ENCODE peak calls at places on chromosomes 12 and 14, in five cellular contexts. N is A549, O is pancreas, U is foreskin fibroblast, R is Karpas-422. Y is an unnamed sample.

GRCh38 chr14:23061995-23062394 is 4.7 kb upstream of the CDH24 start:
- DNase-seq in N (peak), O (no peak), U (peak), R (no peak), Y (peak)

GRCh38 chr14:55448146-55448614 is 7.8 kb upstream of the TBPL2 start:
- DNase-seq in N (peak), O (no peak), U (peak), R (no peak), Y (peak)

GRCh38 chr14:56963381-56963780 is 153.1 kb upstream of the OTX2 start:
- DNase-seq in N (no peak), O (no peak), U (no peak), R (no peak), Y (no peak)

GRCh38 chr14:93033983-93034670 is 81.6 kb downstream of the ITPK1 start:
- DNase-seq in N (no peak), O (no peak), U (no peak), R (peak), Y (no peak)

GRCh38 chr14:54121461-54121860 is 164.8 kb upstream of the BMP4 start:
- DNase-seq in N (no peak), O (no peak), U (no peak), R (no peak), Y (no peak)

GRCh38 chr12:27671865-27672264 is 24.4 kb upstream of the REP15 start:
- DNase-seq in N (no peak), O (no peak), U (no peak), R (no peak), Y (no peak)

GRCh38 chr12:132044661-132045412 is 95.1 kb downstream of the EP400 start:
- DNase-seq in N (no peak), O (no peak), U (no peak), R (no peak), Y (no peak)

GRCh38 chr14:22381751-22382150 is 207.3 kb downstream of the DAD1 start:
- DNase-seq in N (no peak), O (no peak), U (no peak), R (no peak), Y (no peak)

GRCh38 chr14:90820958-90821357 is 4.7 kb upstream of the TTC7B start:
- DNase-seq in N (no peak), O (no peak), U (peak), R (no peak), Y (no peak)

GRCh38 chr14:77498120-77498979 is at the start of gene ISM2:
- DNase-seq in N (peak), O (peak), U (peak), R (peak), Y (no peak)

GRCh38 chr12:47282206-47282605 is 202.4 kb upstream of the AMIGO2 start:
- DNase-seq in N (no peak), O (no peak), U (no peak), R (no peak), Y (no peak)

GRCh38 chr12:16950041-16950677 is 344.2 kb upstream of the LMO3 start:
- DNase-seq in N (no peak), O (no peak), U (no peak), R (no peak), Y (no peak)

GRCh38 chr12:102475355-102475754 is 5.0 kb downstream of the IGF1 start:
- DNase-seq in N (no peak), O (no peak), U (no peak), R (no peak), Y (no peak)

GRCh38 chr12:21826549-21826940 is 52.0 kb upstream of the KCNJ8 start:
- DNase-seq in N (no peak), O (no peak), U (no peak), R (peak), Y (no peak)

GRCh38 chr14:90941705-90942104 is 118.7 kb downstream of the RPS6KA5 start:
- DNase-seq in N (no peak), O (no peak), U (no peak), R (no peak), Y (no peak)

GRCh38 chr12:14454098-14454907 is 88.8 kb downstream of the ATF7IP start:
- DNase-seq in N (peak), O (no peak), U (no peak), R (peak), Y (peak)

GRCh38 chr12:538731-539539 is 79.2 kb downstream of the B4GALNT3 start:
- DNase-seq in N (peak), O (peak), U (peak), R (no peak), Y (no peak)

GRCh38 chr12:40105265-40105514 is 691 bp downstream of the SLC2A13 start:
- DNase-seq in N (no peak), O (no peak), U (no peak), R (no peak), Y (no peak)

GRCh38 chr12:67469666-67470065 is 178.9 kb upstream of the DYRK2 start:
- DNase-seq in N (no peak), O (no peak), U (no peak), R (no peak), Y (no peak)

GRCh38 chr12:76586764-76587395 is 27.3 kb upstream of the OSBPL8 start:
- DNase-seq in N (peak), O (no peak), U (no peak), R (peak), Y (no peak)

GRCh38 chr12:96989916-96990315 is 82.9 kb downstream of the NEDD1 start:
- DNase-seq in N (peak), O (no peak), U (no peak), R (peak), Y (no peak)

GRCh38 chr14:43595373-43595772 is 911.7 kb downstream of the FSCB start:
- DNase-seq in N (no peak), O (no peak), U (no peak), R (no peak), Y (no peak)

GRCh38 chr12:113007166-113007565 is 28.8 kb downstream of the OAS2 start:
- DNase-seq in N (peak), O (no peak), U (peak), R (no peak), Y (no peak)

GRCh38 chr14:105163040-105163742 is 5.4 kb downstream of the JAG2 start:
- DNase-seq in N (no peak), O (no peak), U (no peak), R (no peak), Y (no peak)

GRCh38 chr12:46661161-46661845 is 164.5 kb downstream of the SLC38A4 start:
- DNase-seq in N (peak), O (no peak), U (peak), R (peak), Y (peak)

GRCh38 chr14:21825845-21826244 is 152.2 kb upstream of the OR4E1 start:
- DNase-seq in N (no peak), O (no peak), U (no peak), R (no peak), Y (no peak)

GRCh38 chr12:49708851-49709250 is 1.6 kb upstream of the FMNL3 start:
- DNase-seq in N (no peak), O (no peak), U (no peak), R (no peak), Y (no peak)

GRCh38 chr14:78335531-78335930 is 165.4 kb downstream of the NRXN3 start:
- DNase-seq in N (no peak), O (no peak), U (no peak), R (no peak), Y (no peak)

GRCh38 chr14:31420013-31420318 is 384 bp downstream of the HEATR5A start:
- DNase-seq in N (peak), O (peak), U (no peak), R (peak), Y (no peak)

GRCh38 chr14:103086771-103087342 is 2.8 kb downstream of the LBHD2 start:
- DNase-seq in N (no peak), O (peak), U (no peak), R (no peak), Y (no peak)

GRCh38 chr14:66508846-66509621 is 1.1 kb downstream of the GPHN start:
- DNase-seq in N (peak), O (peak), U (no peak), R (peak), Y (no peak)
- H3K4me3 ChIP-seq in N (peak), O (peak), U (peak), R (peak), Y (peak)

GRCh38 chr12:52010152-52010622 is 3.4 kb downstream of the TAMALIN start:
- DNase-seq in N (no peak), O (no peak), U (peak), R (no peak), Y (peak)

GRCh38 chr12:52011602-52012214 is 5.0 kb downstream of the TAMALIN start:
- DNase-seq in N (no peak), O (no peak), U (no peak), R (no peak), Y (no peak)

GRCh38 chr12:52009081-52009751 is 2.5 kb downstream of the TAMALIN start:
- DNase-seq in N (no peak), O (no peak), U (no peak), R (no peak), Y (no peak)

GRCh38 chr12:52013626-52014310 is 7.0 kb downstream of the TAMALIN start:
- DNase-seq in N (no peak), O (no peak), U (no peak), R (no peak), Y (no peak)

GRCh38 chr12:52010692-52011601 is 4.2 kb downstream of the TAMALIN start:
- DNase-seq in N (no peak), O (no peak), U (no peak), R (no peak), Y (no peak)
- H3K4me3 ChIP-seq in N (no peak), O (no peak), U (peak), R (no peak), Y (peak)

DNA sequence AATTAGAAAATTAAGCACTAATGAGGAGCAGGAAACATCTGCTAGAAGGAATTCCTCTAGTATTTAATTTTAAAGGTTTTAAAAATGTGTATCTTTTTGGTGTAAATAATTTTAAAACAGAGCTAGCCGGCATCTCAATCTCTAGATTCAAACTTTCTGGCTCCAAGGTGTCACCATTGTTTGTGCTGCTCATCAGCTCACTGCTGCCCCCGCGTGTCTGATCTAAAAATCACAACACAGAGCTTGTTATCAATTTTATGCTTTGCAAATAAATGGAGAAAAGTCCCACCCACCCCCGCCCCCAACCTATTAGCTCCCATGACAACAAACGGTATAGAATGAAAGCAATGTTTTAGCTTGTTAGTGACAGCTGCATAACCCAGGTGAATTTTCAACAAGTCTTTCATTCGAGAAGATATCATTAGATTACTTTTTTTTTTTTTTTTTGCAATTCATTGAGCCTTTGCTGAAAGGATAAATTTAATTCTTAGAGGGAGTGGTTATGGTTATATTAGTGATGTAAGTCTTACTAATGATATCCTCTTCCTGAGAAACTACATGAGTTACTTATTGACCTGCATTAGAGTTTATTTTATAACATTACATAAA is 11.3 kb upstream of the ABHD12B start:
- DNase-seq in N (peak), O (peak), U (peak), R (peak), Y (peak)
- H3K4me3 ChIP-seq in N (peak), O (peak), U (peak), R (peak), Y (peak)

GRCh38 chr12:109053382-109054123 is 1.2 kb downstream of the USP30 start:
- DNase-seq in N (no peak), O (no peak), U (no peak), R (peak), Y (no peak)

GRCh38 chr12:109057376-109057775 is 5.0 kb downstream of the USP30 start:
- DNase-seq in N (no peak), O (no peak), U (no peak), R (no peak), Y (no peak)

GRCh38 chr12:109056891-109057290 is 4.5 kb downstream of the USP30 start:
- DNase-seq in N (no peak), O (no peak), U (no peak), R (no peak), Y (no peak)

GRCh38 chr12:109054520-109054919 is 2.1 kb downstream of the USP30 start:
- DNase-seq in N (no peak), O (no peak), U (no peak), R (no peak), Y (no peak)

DNA sequence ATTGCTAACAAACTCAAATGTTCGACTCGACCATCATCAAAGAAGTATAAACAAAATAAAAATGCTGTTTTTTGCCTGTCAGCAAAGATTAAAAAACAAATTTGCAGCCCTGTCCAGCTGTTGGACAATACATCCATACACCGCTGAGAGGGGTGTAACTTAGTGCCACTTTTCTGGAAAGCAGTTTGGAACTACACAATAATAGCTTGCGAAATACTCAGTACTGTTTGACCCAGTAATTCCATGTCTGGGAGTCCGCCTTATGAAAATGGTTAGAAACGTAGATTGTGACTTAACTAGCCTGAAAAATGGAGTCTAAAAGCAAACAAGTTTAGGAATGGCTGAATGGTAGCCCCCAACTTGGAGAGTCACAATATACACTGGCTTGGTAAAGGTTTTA is 6.4 kb downstream of the USP30 start:
- DNase-seq in N (no peak), O (no peak), U (no peak), R (no peak), Y (no peak)
- H3K4me3 ChIP-seq in N (no peak), O (no peak), U (no peak), R (no peak), Y (no peak)